ENCODE peak calls at places on chromosomes 12 and 14, in ten cellular contexts. One of them, this sample, is unnamed.

GRCh38 chr14:70707138-70708038 is 65.7 kb downstream of the TTC9 start:
- DNase-seq in IMR-90: peak; percentile 41
- DNase-seq in left ventricle myocardium inferior: no peak
- DNase-seq in PC-3: peak; percentile 88
- DNase-seq in A549: peak; percentile 32
- DNase-seq in astrocyte of the cerebellum: peak; percentile 85
- DNase-seq in neural crest cell: no peak
- DNase-seq in progenitor cell of endocrine pancreas: no peak
- DNase-seq in MM.1S: no peak
- DNase-seq in AG09319: no peak
- DNase-seq in this sample: no peak

GRCh38 chr12:110015132-110015531 is 15.9 kb downstream of the ANKRD13A start:
- DNase-seq in IMR-90: no peak
- DNase-seq in left ventricle myocardium inferior: no peak
- DNase-seq in PC-3: no peak
- DNase-seq in A549: no peak
- DNase-seq in astrocyte of the cerebellum: no peak
- DNase-seq in neural crest cell: no peak
- DNase-seq in progenitor cell of endocrine pancreas: no peak
- DNase-seq in MM.1S: peak; percentile 18
- DNase-seq in AG09319: no peak
- DNase-seq in this sample: no peak

GRCh38 chr14:23481992-23482813 is 12.7 kb downstream of the NGDN start:
- DNase-seq in IMR-90: no peak
- DNase-seq in left ventricle myocardium inferior: no peak
- DNase-seq in PC-3: no peak
- DNase-seq in A549: no peak
- DNase-seq in astrocyte of the cerebellum: no peak
- DNase-seq in neural crest cell: no peak
- DNase-seq in progenitor cell of endocrine pancreas: no peak
- DNase-seq in MM.1S: no peak
- DNase-seq in AG09319: no peak
- DNase-seq in this sample: no peak

GRCh38 chr14:96741151-96741977 is 55.8 kb upstream of the VRK1 start:
- DNase-seq in IMR-90: peak; percentile 15
- DNase-seq in left ventricle myocardium inferior: peak; percentile 51
- DNase-seq in PC-3: peak; percentile 72
- DNase-seq in A549: peak; percentile 39
- DNase-seq in astrocyte of the cerebellum: no peak
- DNase-seq in neural crest cell: peak; percentile 85
- DNase-seq in progenitor cell of endocrine pancreas: peak; percentile 72
- DNase-seq in MM.1S: peak; percentile 31
- DNase-seq in AG09319: no peak
- DNase-seq in this sample: no peak

GRCh38 chr14:80792756-80793155 is 148.8 kb downstream of the CEP128 start:
- DNase-seq in IMR-90: no peak
- DNase-seq in left ventricle myocardium inferior: no peak
- DNase-seq in PC-3: no peak
- DNase-seq in A549: no peak
- DNase-seq in astrocyte of the cerebellum: no peak
- DNase-seq in neural crest cell: no peak
- DNase-seq in progenitor cell of endocrine pancreas: no peak
- DNase-seq in MM.1S: no peak
- DNase-seq in AG09319: no peak
- DNase-seq in this sample: no peak

GRCh38 chr14:76950043-76951020 is 78.2 kb downstream of the IRF2BPL start:
- DNase-seq in IMR-90: peak; percentile 44
- DNase-seq in left ventricle myocardium inferior: no peak
- DNase-seq in PC-3: peak; percentile 60
- DNase-seq in A549: no peak
- DNase-seq in astrocyte of the cerebellum: peak; percentile 66
- DNase-seq in neural crest cell: no peak
- DNase-seq in progenitor cell of endocrine pancreas: no peak
- DNase-seq in MM.1S: no peak
- DNase-seq in AG09319: no peak
- DNase-seq in this sample: no peak

GRCh38 chr14:94679106-94679819 is 67.1 kb downstream of the SERPINA3 start:
- DNase-seq in IMR-90: no peak
- DNase-seq in left ventricle myocardium inferior: no peak
- DNase-seq in PC-3: no peak
- DNase-seq in A549: no peak
- DNase-seq in astrocyte of the cerebellum: no peak
- DNase-seq in neural crest cell: no peak
- DNase-seq in progenitor cell of endocrine pancreas: no peak
- DNase-seq in MM.1S: no peak
- DNase-seq in AG09319: no peak
- DNase-seq in this sample: peak; percentile 36

GRCh38 chr12:55619352-55620138 is 17.1 kb upstream of the OR10P1 start:
- DNase-seq in IMR-90: peak; percentile 92
- DNase-seq in left ventricle myocardium inferior: no peak
- DNase-seq in PC-3: peak; percentile 99
- DNase-seq in A549: peak; percentile 94
- DNase-seq in astrocyte of the cerebellum: peak; percentile 90
- DNase-seq in neural crest cell: peak; percentile 71
- DNase-seq in progenitor cell of endocrine pancreas: peak; percentile 49
- DNase-seq in MM.1S: peak; percentile 94
- DNase-seq in AG09319: peak; percentile 76
- DNase-seq in this sample: no peak

GRCh38 chr14:53306926-53307325 is 153.8 kb upstream of the DDHD1 start:
- DNase-seq in IMR-90: peak; percentile 71
- DNase-seq in left ventricle myocardium inferior: no peak
- DNase-seq in PC-3: peak; percentile 48
- DNase-seq in A549: no peak
- DNase-seq in astrocyte of the cerebellum: no peak
- DNase-seq in neural crest cell: peak; percentile 57
- DNase-seq in progenitor cell of endocrine pancreas: no peak
- DNase-seq in MM.1S: no peak
- DNase-seq in AG09319: no peak
- DNase-seq in this sample: no peak

GRCh38 chr14:96519970-96520369 is 17.8 kb downstream of the PAPOLA start:
- DNase-seq in IMR-90: no peak
- DNase-seq in left ventricle myocardium inferior: no peak
- DNase-seq in PC-3: no peak
- DNase-seq in A549: no peak
- DNase-seq in astrocyte of the cerebellum: no peak
- DNase-seq in neural crest cell: no peak
- DNase-seq in progenitor cell of endocrine pancreas: no peak
- DNase-seq in MM.1S: no peak
- DNase-seq in AG09319: no peak
- DNase-seq in this sample: no peak

GRCh38 chr14:24070285-24071143 is 848 bp upstream of the CPNE6 start:
- DNase-seq in IMR-90: no peak
- DNase-seq in left ventricle myocardium inferior: no peak
- DNase-seq in PC-3: no peak
- DNase-seq in A549: no peak
- DNase-seq in astrocyte of the cerebellum: no peak
- DNase-seq in neural crest cell: no peak
- DNase-seq in progenitor cell of endocrine pancreas: no peak
- DNase-seq in MM.1S: no peak
- DNase-seq in AG09319: no peak
- DNase-seq in this sample: no peak

GRCh38 chr12:131097247-131098177 is 143.8 kb downstream of the ADGRD1 start:
- DNase-seq in IMR-90: no peak
- DNase-seq in left ventricle myocardium inferior: peak; percentile 47
- DNase-seq in PC-3: no peak
- DNase-seq in A549: no peak
- DNase-seq in astrocyte of the cerebellum: no peak
- DNase-seq in neural crest cell: no peak
- DNase-seq in progenitor cell of endocrine pancreas: no peak
- DNase-seq in MM.1S: no peak
- DNase-seq in AG09319: no peak
- DNase-seq in this sample: peak; percentile 87

GRCh38 chr12:119369907-119370546 is 35.5 kb downstream of the CCDC60 start:
- DNase-seq in IMR-90: no peak
- DNase-seq in left ventricle myocardium inferior: no peak
- DNase-seq in PC-3: no peak
- DNase-seq in A549: no peak
- DNase-seq in astrocyte of the cerebellum: no peak
- DNase-seq in neural crest cell: no peak
- DNase-seq in progenitor cell of endocrine pancreas: no peak
- DNase-seq in MM.1S: no peak
- DNase-seq in AG09319: no peak
- DNase-seq in this sample: no peak
- TF ChIP-seq CTCF in IMR-90: no peak
- TF ChIP-seq CTCF in left ventricle myocardium inferior: no peak
- TF ChIP-seq CTCF in PC-3: no peak
- TF ChIP-seq CTCF in A549: no peak
- TF ChIP-seq CTCF in astrocyte of the cerebellum: no peak
- TF ChIP-seq CTCF in neural crest cell: no peak
- TF ChIP-seq CTCF in progenitor cell of endocrine pancreas: no peak
- TF ChIP-seq CTCF in MM.1S: no peak
- TF ChIP-seq CTCF in AG09319: no peak
- TF ChIP-seq CTCF in this sample: no peak

DNA sequence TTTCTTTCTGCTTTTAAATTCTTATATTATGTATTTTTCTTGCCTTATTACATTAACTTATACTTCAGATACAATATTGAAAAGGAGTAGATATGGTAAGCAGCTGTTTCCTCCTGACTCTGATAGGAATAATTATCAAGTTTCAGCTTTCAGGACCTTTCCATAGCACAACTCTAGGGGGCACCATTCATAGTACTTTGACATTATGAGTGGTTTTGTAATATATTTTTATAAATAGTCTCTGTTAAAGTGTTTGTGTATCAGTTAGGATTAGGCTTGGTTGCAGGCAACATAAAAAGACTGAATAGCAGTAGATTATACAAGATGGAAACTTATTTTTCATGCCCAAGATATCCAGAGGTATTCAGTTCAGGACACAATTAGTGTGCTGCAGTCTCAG is 27.9 kb upstream of the PARP11 start:
- DNase-seq in IMR-90: no peak
- DNase-seq in left ventricle myocardium inferior: no peak
- DNase-seq in PC-3: no peak
- DNase-seq in A549: no peak
- DNase-seq in astrocyte of the cerebellum: no peak
- DNase-seq in neural crest cell: no peak
- DNase-seq in progenitor cell of endocrine pancreas: no peak
- DNase-seq in MM.1S: no peak
- DNase-seq in AG09319: no peak
- DNase-seq in this sample: no peak
- TF ChIP-seq CTCF in IMR-90: no peak
- TF ChIP-seq CTCF in left ventricle myocardium inferior: no peak
- TF ChIP-seq CTCF in PC-3: no peak
- TF ChIP-seq CTCF in A549: no peak
- TF ChIP-seq CTCF in astrocyte of the cerebellum: no peak
- TF ChIP-seq CTCF in neural crest cell: peak; percentile 49
- TF ChIP-seq CTCF in progenitor cell of endocrine pancreas: peak; percentile 45
- TF ChIP-seq CTCF in MM.1S: peak; percentile 14
- TF ChIP-seq CTCF in AG09319: no peak
- TF ChIP-seq CTCF in this sample: peak; percentile 26

GRCh38 chr12:74899031-74899829 is 310.4 kb downstream of the KCNC2 start:
- DNase-seq in IMR-90: no peak
- DNase-seq in left ventricle myocardium inferior: no peak
- DNase-seq in PC-3: no peak
- DNase-seq in A549: no peak
- DNase-seq in astrocyte of the cerebellum: no peak
- DNase-seq in neural crest cell: no peak
- DNase-seq in progenitor cell of endocrine pancreas: no peak
- DNase-seq in MM.1S: no peak
- DNase-seq in AG09319: no peak
- DNase-seq in this sample: no peak

GRCh38 chr12:74897425-74898211 is 312.0 kb downstream of the KCNC2 start:
- DNase-seq in IMR-90: no peak
- DNase-seq in left ventricle myocardium inferior: no peak
- DNase-seq in PC-3: no peak
- DNase-seq in A549: no peak
- DNase-seq in astrocyte of the cerebellum: no peak
- DNase-seq in neural crest cell: no peak
- DNase-seq in progenitor cell of endocrine pancreas: no peak
- DNase-seq in MM.1S: peak; percentile 27
- DNase-seq in AG09319: no peak
- DNase-seq in this sample: no peak

GRCh38 chr12:74900232-74900631 is 309.4 kb downstream of the KCNC2 start:
- DNase-seq in IMR-90: no peak
- DNase-seq in left ventricle myocardium inferior: no peak
- DNase-seq in PC-3: no peak
- DNase-seq in A549: no peak
- DNase-seq in astrocyte of the cerebellum: no peak
- DNase-seq in neural crest cell: no peak
- DNase-seq in progenitor cell of endocrine pancreas: no peak
- DNase-seq in MM.1S: no peak
- DNase-seq in AG09319: no peak
- DNase-seq in this sample: no peak

GRCh38 chr12:74906224-74906623 is 303.4 kb downstream of the KCNC2 start:
- DNase-seq in IMR-90: no peak
- DNase-seq in left ventricle myocardium inferior: no peak
- DNase-seq in PC-3: no peak
- DNase-seq in A549: peak; percentile 36
- DNase-seq in astrocyte of the cerebellum: no peak
- DNase-seq in neural crest cell: no peak
- DNase-seq in progenitor cell of endocrine pancreas: no peak
- DNase-seq in MM.1S: no peak
- DNase-seq in AG09319: no peak
- DNase-seq in this sample: no peak

DNA sequence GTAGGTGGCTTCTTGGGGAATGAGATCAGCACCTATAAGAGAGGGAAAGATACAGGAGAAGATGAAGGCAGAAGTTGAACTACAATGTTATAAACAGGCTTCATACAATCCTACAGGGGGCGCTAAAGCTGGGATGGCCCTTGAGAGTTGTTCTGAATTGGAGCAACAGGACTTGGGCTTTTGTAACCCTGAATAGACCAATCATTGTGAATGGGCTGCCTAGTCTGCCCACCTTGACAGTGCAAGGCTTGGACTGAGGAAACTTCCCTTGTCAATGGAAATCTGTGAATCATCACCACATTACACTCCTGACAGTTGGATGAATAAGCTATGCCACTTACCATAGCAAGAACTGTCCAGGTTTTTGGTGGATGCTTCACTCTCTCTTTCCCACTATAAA is 306.1 kb downstream of the KCNC2 start:
- DNase-seq in IMR-90: no peak
- DNase-seq in left ventricle myocardium inferior: no peak
- DNase-seq in PC-3: peak; percentile 35
- DNase-seq in A549: peak; percentile 42
- DNase-seq in astrocyte of the cerebellum: no peak
- DNase-seq in neural crest cell: no peak
- DNase-seq in progenitor cell of endocrine pancreas: no peak
- DNase-seq in MM.1S: no peak
- DNase-seq in AG09319: no peak
- DNase-seq in this sample: no peak
- TF ChIP-seq CTCF in IMR-90: peak; percentile 8
- TF ChIP-seq CTCF in left ventricle myocardium inferior: no peak
- TF ChIP-seq CTCF in PC-3: peak; percentile 58
- TF ChIP-seq CTCF in A549: peak; percentile 19
- TF ChIP-seq CTCF in astrocyte of the cerebellum: peak; percentile 23
- TF ChIP-seq CTCF in neural crest cell: peak; percentile 41
- TF ChIP-seq CTCF in progenitor cell of endocrine pancreas: peak; percentile 30
- TF ChIP-seq CTCF in MM.1S: peak; percentile 29
- TF ChIP-seq CTCF in AG09319: no peak
- TF ChIP-seq CTCF in this sample: peak; percentile 52

DNA sequence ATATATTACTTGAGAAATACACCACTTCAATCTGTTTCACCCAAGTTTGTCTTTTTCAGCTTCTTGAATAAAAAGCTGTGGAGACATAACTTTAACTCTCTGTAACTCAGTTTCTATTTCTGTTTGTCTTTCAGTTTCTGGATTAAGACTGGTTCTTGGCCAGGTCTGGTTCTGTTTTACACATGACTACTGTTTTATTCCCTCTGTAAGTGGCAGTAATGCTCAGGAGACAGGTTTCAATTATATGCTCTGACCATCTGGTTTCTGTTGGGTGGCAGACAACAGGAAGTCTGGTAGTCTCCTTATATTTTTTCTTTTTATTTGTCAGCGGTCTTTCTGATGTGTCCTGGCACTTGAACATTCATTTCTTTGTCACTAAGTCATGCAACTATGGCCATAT is 102.9 kb downstream of the RPS29 start:
- DNase-seq in IMR-90: no peak
- DNase-seq in left ventricle myocardium inferior: no peak
- DNase-seq in PC-3: no peak
- DNase-seq in A549: no peak
- DNase-seq in astrocyte of the cerebellum: no peak
- DNase-seq in neural crest cell: no peak
- DNase-seq in progenitor cell of endocrine pancreas: no peak
- DNase-seq in MM.1S: peak; percentile 45
- DNase-seq in AG09319: no peak
- DNase-seq in this sample: no peak
- TF ChIP-seq CTCF in IMR-90: no peak
- TF ChIP-seq CTCF in left ventricle myocardium inferior: no peak
- TF ChIP-seq CTCF in PC-3: no peak
- TF ChIP-seq CTCF in A549: no peak
- TF ChIP-seq CTCF in astrocyte of the cerebellum: no peak
- TF ChIP-seq CTCF in neural crest cell: no peak
- TF ChIP-seq CTCF in progenitor cell of endocrine pancreas: no peak
- TF ChIP-seq CTCF in MM.1S: no peak
- TF ChIP-seq CTCF in AG09319: no peak
- TF ChIP-seq CTCF in this sample: no peak

This sample was measured in chondrocyte.